ENCODE peak calls at places on chromosomes 2 and 18, in nine cellular contexts. V is GM13977; Z is IMR-90; J is Daoy; C is stimulated activated CD4-positive, alpha-beta T cell treated with anti-CD3 and anti-CD28 coated beads, Interleukin-2, amount 100 ng/mL, for 24 hours; A is astrocyte; I is stomach; E is activated T-helper 9 cell treated with anti-CD3 and anti-CD28 coated beads, Interleukin-2, amount 50 U/mL, for 16 hours; X is AG08396. P is an unnamed sample.

GRCh38 chr2:236665572-236666118 is 96.0 kb downstream of the ACKR3 start:
- DNase-seq in V (no peak), Z (no peak), J (peak), C (no peak), A (peak), I (no peak), E (no peak), X (no peak), P (peak)

GRCh38 chr18:44735071-44735470 is 54.4 kb downstream of the SETBP1 start:
- DNase-seq in V (no peak), Z (no peak), J (no peak), C (no peak), A (no peak), I (no peak), E (no peak), X (no peak), P (no peak)

GRCh38 chr2:160253440-160254296 is 53.6 kb upstream of the ITGB6 start:
- DNase-seq in V (no peak), Z (peak), J (peak), C (no peak), A (peak), I (no peak), E (no peak), X (peak), P (peak)

GRCh38 chr18:32450026-32450681 is 20.5 kb downstream of the GAREM1 start:
- DNase-seq in V (no peak), Z (no peak), J (no peak), C (no peak), A (peak), I (no peak), E (no peak), X (no peak), P (no peak)

GRCh38 chr2:148253716-148254115 is 232.8 kb downstream of the MBD5 start:
- DNase-seq in V (no peak), Z (peak), J (peak), C (no peak), A (peak), I (no peak), E (no peak), X (no peak), P (peak)

GRCh38 chr2:37784759-37785149 is 113.3 kb upstream of the CDC42EP3 start:
- DNase-seq in V (no peak), Z (no peak), J (no peak), C (no peak), A (no peak), I (no peak), E (no peak), X (no peak), P (no peak)

GRCh38 chr2:42474765-42475454 is 18.9 kb downstream of the KCNG3 start:
- DNase-seq in V (no peak), Z (no peak), J (no peak), C (no peak), A (no peak), I (no peak), E (no peak), X (no peak), P (no peak)

GRCh38 chr2:66435549-66435875 is 587 bp downstream of the MEIS1 start:
- DNase-seq in V (no peak), Z (no peak), J (no peak), C (no peak), A (no peak), I (no peak), E (no peak), X (no peak), P (peak)

GRCh38 chr2:237632991-237633629 is 5.7 kb downstream of the LRRFIP1 start:
- DNase-seq in V (no peak), Z (no peak), J (no peak), C (no peak), A (no peak), I (no peak), E (no peak), X (no peak), P (no peak)

GRCh38 chr2:240568678-240569522 is 616 bp downstream of the RNPEPL1 start:
- DNase-seq in V (peak), Z (peak), J (peak), C (peak), A (peak), I (peak), E (peak), X (peak), P (peak)

GRCh38 chr2:176813526-176814179 is 398.9 kb upstream of the HNRNPA3 start:
- DNase-seq in V (no peak), Z (no peak), J (no peak), C (no peak), A (no peak), I (no peak), E (no peak), X (no peak), P (no peak)

GRCh38 chr2:225207026-225207425 is 164.8 kb upstream of the DOCK10 start:
- DNase-seq in V (no peak), Z (no peak), J (no peak), C (no peak), A (no peak), I (no peak), E (no peak), X (no peak), P (no peak)

GRCh38 chr2:107001081-107001480 is 115.1 kb upstream of the ST6GAL2 start:
- DNase-seq in V (no peak), Z (no peak), J (no peak), C (no peak), A (no peak), I (no peak), E (no peak), X (no peak), P (no peak)

GRCh38 chr2:26170795-26171194 is 2.1 kb upstream of the GAREM2 start:
- DNase-seq in V (no peak), Z (no peak), J (no peak), C (no peak), A (no peak), I (no peak), E (no peak), X (no peak), P (no peak)

GRCh38 chr2:40721595-40721994 is 269.7 kb upstream of the SLC8A1 start:
- DNase-seq in V (no peak), Z (peak), J (peak), C (no peak), A (peak), I (no peak), E (no peak), X (peak), P (peak)

GRCh38 chr2:233247116-233247515 is 4.4 kb upstream of the ATG16L1 start:
- DNase-seq in V (no peak), Z (no peak), J (no peak), C (no peak), A (no peak), I (no peak), E (no peak), X (no peak), P (no peak)

GRCh38 chr2:214706986-214707385 is 102.5 kb downstream of the BARD1 start:
- DNase-seq in V (no peak), Z (peak), J (no peak), C (no peak), A (peak), I (peak), E (no peak), X (no peak), P (no peak)

GRCh38 chr2:40034198-40034597 is 255.1 kb upstream of the THUMPD2 start:
- DNase-seq in V (no peak), Z (peak), J (peak), C (no peak), A (peak), I (no peak), E (no peak), X (peak), P (peak)

GRCh38 chr2:84956334-84957297 is 14.3 kb upstream of the KCMF1 start:
- DNase-seq in V (no peak), Z (no peak), J (no peak), C (no peak), A (no peak), I (no peak), E (no peak), X (no peak), P (no peak)

GRCh38 chr18:35525795-35526475 is 28.2 kb upstream of the INO80C start:
- DNase-seq in V (no peak), Z (no peak), J (no peak), C (no peak), A (no peak), I (no peak), E (no peak), X (no peak), P (no peak)

GRCh38 chr2:13000644-13001375 is 284.1 kb downstream of the TRIB2 start:
- DNase-seq in V (no peak), Z (peak), J (no peak), C (no peak), A (peak), I (peak), E (no peak), X (no peak), P (no peak)

GRCh38 chr18:30925795-30926194 is 116.7 kb downstream of the DSC3 start:
- DNase-seq in V (no peak), Z (no peak), J (no peak), C (no peak), A (no peak), I (no peak), E (no peak), X (no peak), P (no peak)

GRCh38 chr2:240590681-240591111 is 4.2 kb downstream of the CAPN10 start:
- DNase-seq in V (no peak), Z (no peak), J (no peak), C (no peak), A (no peak), I (no peak), E (no peak), X (no peak), P (no peak)

GRCh38 chr18:39825485-39825884 is 2129.5 kb upstream of the PIK3C3 start:
- DNase-seq in V (no peak), Z (no peak), J (no peak), C (no peak), A (no peak), I (no peak), E (no peak), X (no peak), P (peak)

GRCh38 chr18:907171-907879 is 2.7 kb downstream of the ADCYAP1 start:
- DNase-seq in V (peak), Z (no peak), J (peak), C (peak), A (no peak), I (no peak), E (no peak), X (peak), P (peak)

GRCh38 chr18:58385472-58385871 is 243.4 kb downstream of the ALPK2 start:
- DNase-seq in V (no peak), Z (no peak), J (no peak), C (no peak), A (no peak), I (no peak), E (no peak), X (no peak), P (no peak)

GRCh38 chr2:206838690-206839089 is 73.3 kb downstream of the FASTKD2 start:
- DNase-seq in V (no peak), Z (no peak), J (no peak), C (no peak), A (no peak), I (no peak), E (no peak), X (no peak), P (no peak)

GRCh38 chr2:20635096-20635475 is 15.8 kb downstream of the HS1BP3 start:
- DNase-seq in V (no peak), Z (no peak), J (no peak), C (no peak), A (no peak), I (no peak), E (no peak), X (no peak), P (no peak)

GRCh38 chr2:88199912-88200682 is 30.0 kb downstream of the THNSL2 start:
- DNase-seq in V (peak), Z (no peak), J (peak), C (peak), A (no peak), I (peak), E (no peak), X (no peak), P (no peak)

GRCh38 chr2:44005831-44006230 is 10.0 kb upstream of the LRPPRC start:
- DNase-seq in V (no peak), Z (peak), J (peak), C (no peak), A (peak), I (no peak), E (no peak), X (peak), P (peak)

GRCh38 chr2:8310557-8311455 is 371.1 kb upstream of the ID2 start:
- DNase-seq in V (no peak), Z (no peak), J (no peak), C (peak), A (no peak), I (no peak), E (peak), X (no peak), P (no peak)

GRCh38 chr2:193480187-193480586 is 1285.5 kb upstream of the TMEFF2 start:
- DNase-seq in V (no peak), Z (no peak), J (no peak), C (no peak), A (no peak), I (no peak), E (no peak), X (no peak), P (no peak)

GRCh38 chr2:97673915-97674283 is 4.4 kb downstream of the C2orf92 start:
- DNase-seq in V (no peak), Z (no peak), J (no peak), C (peak), A (no peak), I (no peak), E (no peak), X (no peak), P (no peak)

GRCh38 chr2:178886006-178886405 is 78.8 kb upstream of the TTN start:
- DNase-seq in V (no peak), Z (no peak), J (no peak), C (no peak), A (no peak), I (no peak), E (no peak), X (no peak), P (peak)

GRCh38 chr18:11154369-11154982 is 5.1 kb upstream of the PIEZO2 start:
- DNase-seq in V (peak), Z (peak), J (no peak), C (no peak), A (peak), I (no peak), E (no peak), X (peak), P (peak)

P was measured in M059J.